ENCODE peak calls at places on chromosomes 13 and 19, in six cellular contexts. D is stimulated activated CD8-positive, alpha-beta memory T cell treated with anti-CD3 and anti-CD28 coated beads, Interleukin-7, amount 100 ng/mL, for 1 hour; I is fibroblast of villous mesenchyme; H is stimulated activated CD4-positive, alpha-beta T cell treated with anti-CD3 and anti-CD28 coated beads, Interleukin-15, amount 100 ng/mL, for 24 hours; U is DMS53; B is HFFc6. Y is an unnamed sample.

GRCh38 chr19:802497-802887 is 5.2 kb downstream of the PTBP1 start:
- DNase-seq in D (no peak), I (no peak), H (no peak), U (no peak), B (no peak), Y (no peak)

GRCh38 chr13:31067416-31068118 is 94.1 kb downstream of the HSPH1 start:
- DNase-seq in D (no peak), I (peak; percentile 30), H (no peak), U (no peak), B (peak; percentile 62), Y (no peak)

GRCh38 chr13:64505511-64505910 is 2724.6 kb downstream of the PCDH9 start:
- DNase-seq in D (no peak), I (no peak), H (no peak), U (no peak), B (peak; percentile 86), Y (no peak)

GRCh38 chr13:46386996-46387851 is at the start of gene RUBCNL:
- DNase-seq in D (no peak), I (no peak), H (peak; percentile 61), U (peak; percentile 74), B (no peak), Y (peak; percentile 63)

GRCh38 chr13:19845758-19846157 is 17.7 kb downstream of the ZMYM5 start:
- DNase-seq in D (no peak), I (peak; percentile 97), H (peak; percentile 19), U (peak; percentile 45), B (peak; percentile 97), Y (peak; percentile 17)

GRCh38 chr19:48772503-48772953 is 17.2 kb downstream of the FGF21 start:
- DNase-seq in D (no peak), I (no peak), H (no peak), U (peak; percentile 16), B (no peak), Y (no peak)

GRCh38 chr13:52713894-52714293 is 25.7 kb downstream of the CNMD start:
- DNase-seq in D (no peak), I (no peak), H (no peak), U (no peak), B (no peak), Y (no peak)

GRCh38 chr19:40523322-40524047 is 53.2 kb upstream of the SHKBP1 start:
- DNase-seq in D (no peak), I (peak; percentile 47), H (peak; percentile 69), U (peak; percentile 95), B (peak; percentile 32), Y (peak; percentile 87)

GRCh38 chr13:24065172-24065571 is 95.3 kb upstream of the SPATA13 start:
- DNase-seq in D (no peak), I (no peak), H (no peak), U (no peak), B (no peak), Y (no peak)